ENCODE peak calls at places on chromosomes 7 and 10, in seven cellular contexts. Y is activated T-helper 1 cell treated with Interleukin-2 at 50 U/mL for 16 hours, O is cardiac fibroblast, J is activated T-cell treated with anti-CD3 and anti-CD28 coated beads for 48 hours, T is SK-MEL-5, F is foreskin fibroblast, M is transverse colon. X is an unnamed sample.

GRCh38 chr10:45181483-45181882 is 133.9 kb downstream of the OR13A1 start:
- DNase-seq in Y (no peak), O (peak; percentile 88), J (no peak), T (no peak), F (no peak), M (no peak), X (no peak)

GRCh38 chr10:117345143-117345542 is 30.1 kb downstream of the PDZD8 start:
- DNase-seq in Y (no peak), O (peak; percentile 30), J (no peak), T (no peak), F (no peak), M (no peak), X (no peak)

GRCh38 chr10:96618648-96619047 is 31.8 kb upstream of the TM9SF3 start:
- DNase-seq in Y (no peak), O (peak; percentile 71), J (no peak), T (peak; percentile 24), F (peak; percentile 12), M (peak; percentile 46), X (peak; percentile 60)

GRCh38 chr10:130079614-130080460 is 30.8 kb downstream of the C10orf143 start:
- DNase-seq in Y (no peak), O (no peak), J (no peak), T (no peak), F (no peak), M (no peak), X (no peak)

GRCh38 chr10:88990528-88991160 is at the start of gene FAS:
- DNase-seq in Y (peak; percentile 60), O (peak; percentile 84), J (peak; percentile 70), T (peak; percentile 22), F (peak; percentile 83), M (peak; percentile 86), X (peak; percentile 95)

GRCh38 chr10:45001382-45002148 is 842 bp downstream of the ZNF22 start:
- DNase-seq in Y (peak; percentile 14), O (peak; percentile 88), J (peak; percentile 39), T (no peak), F (peak; percentile 61), M (peak; percentile 66), X (peak; percentile 95)

GRCh38 chr7:7443951-7444350 is 91.7 kb downstream of the COL28A1 start:
- DNase-seq in Y (no peak), O (no peak), J (no peak), T (no peak), F (no peak), M (no peak), X (no peak)

GRCh38 chr7:77576856-77577255 is 39.8 kb downstream of the PTPN12 start:
- DNase-seq in Y (no peak), O (no peak), J (no peak), T (no peak), F (no peak), M (no peak), X (no peak)

GRCh38 chr10:52313350-52314006 is 603 bp upstream of the DKK1 start:
- DNase-seq in Y (no peak), O (no peak), J (no peak), T (no peak), F (no peak), M (peak; percentile 8), X (peak; percentile 8)